ENCODE peak calls at places on chromosome 20, in six cellular contexts. D is testis, F is Karpas-422, Y is mammary epithelial cell, X is breast epithelium, N is fibroblast of lung. O is an unnamed sample. For H3K27me3, the result is how much of the 10 kb centered on the place peaks cover.

GRCh38 chr20:50244352-50245149 is 53.9 kb downstream of the CEBPB start:
- DNase-seq in Y (peak), N (no peak), F (no peak), D (no peak), X (peak), O (no peak)

GRCh38 chr20:22127587-22127986 is 422.1 kb downstream of the PAX1 start:
- DNase-seq in Y (no peak), F (no peak), D (no peak), X (no peak), N (no peak), O (no peak)

GRCh38 chr20:20780127-20780822 is 67.8 kb upstream of the RALGAPA2 start:
- DNase-seq in N (no peak), Y (peak), X (peak), F (peak), D (peak), O (no peak)

GRCh38 chr20:3209946-3210317 is 634 bp downstream of the ITPA start:
- DNase-seq in N (peak), F (no peak), D (no peak), Y (peak), X (no peak), O (no peak)

GRCh38 chr20:34680586-34680985 is 3.7 kb upstream of the PIGU start:
- DNase-seq in Y (no peak), X (no peak), F (peak), D (no peak), N (peak), O (no peak)

GRCh38 chr20:12928755-12929401 is 79.9 kb upstream of the SPTLC3 start:
- DNase-seq in F (no peak), X (no peak), D (no peak), Y (peak), N (peak), O (no peak)

GRCh38 chr20:53126185-53126584 is 154.0 kb downstream of the TSHZ2 start:
- DNase-seq in N (no peak), Y (peak), X (no peak), F (no peak), D (no peak), O (no peak)

GRCh38 chr20:38067717-38068365 is 34.3 kb downstream of the RPRD1B start:
- DNase-seq in X (no peak), Y (no peak), N (no peak), D (no peak), F (no peak), O (no peak)

GRCh38 chr20:22684072-22684762 is 99.8 kb upstream of the FOXA2 start:
- DNase-seq in X (no peak), Y (peak), F (peak), D (peak), N (peak), O (peak)

GRCh38 chr20:35978041-35978513 is 9.7 kb downstream of the CNBD2 start:
- DNase-seq in X (no peak), N (peak), D (no peak), F (peak), Y (no peak), O (no peak)

GRCh38 chr20:21693322-21693721 is 12.1 kb upstream of the PAX1 start:
- DNase-seq in N (no peak), F (peak), Y (no peak), X (no peak), D (peak), O (no peak)

GRCh38 chr20:38130687-38131587 is 34.1 kb downstream of the TGM2 start:
- DNase-seq in D (no peak), N (no peak), Y (no peak), X (no peak), F (no peak), O (no peak)

GRCh38 chr20:38685853-38686473 is 38.3 kb upstream of the SLC32A1 start:
- DNase-seq in D (peak), X (no peak), N (peak), F (peak), Y (peak), O (peak)

GRCh38 chr20:46034039-46034438 is 5.0 kb downstream of the SLC12A5 start:
- DNase-seq in F (no peak), N (no peak), Y (no peak), X (no peak), D (no peak), O (no peak)

GRCh38 chr20:51928931-51929330 is 126.6 kb upstream of the SALL4 start:
- DNase-seq in X (no peak), F (no peak), Y (no peak), D (no peak), N (no peak), O (no peak)

GRCh38 chr20:47733892-47734291 is 51.4 kb downstream of the SULF2 start:
- DNase-seq in N (no peak), X (no peak), Y (no peak), F (no peak), D (no peak), O (no peak)

GRCh38 chr20:47737923-47738322 is 47.4 kb downstream of the SULF2 start:
- DNase-seq in X (no peak), D (no peak), F (no peak), Y (no peak), N (no peak), O (no peak)

GRCh38 chr20:47736570-47737152 is 48.6 kb downstream of the SULF2 start:
- DNase-seq in N (no peak), Y (no peak), D (no peak), X (no peak), F (no peak), O (no peak)

GRCh38 chr20:47735412-47736400 is 49.6 kb downstream of the SULF2 start:
- DNase-seq in X (no peak), D (no peak), Y (no peak), N (peak), F (no peak), O (no peak)

DNA sequence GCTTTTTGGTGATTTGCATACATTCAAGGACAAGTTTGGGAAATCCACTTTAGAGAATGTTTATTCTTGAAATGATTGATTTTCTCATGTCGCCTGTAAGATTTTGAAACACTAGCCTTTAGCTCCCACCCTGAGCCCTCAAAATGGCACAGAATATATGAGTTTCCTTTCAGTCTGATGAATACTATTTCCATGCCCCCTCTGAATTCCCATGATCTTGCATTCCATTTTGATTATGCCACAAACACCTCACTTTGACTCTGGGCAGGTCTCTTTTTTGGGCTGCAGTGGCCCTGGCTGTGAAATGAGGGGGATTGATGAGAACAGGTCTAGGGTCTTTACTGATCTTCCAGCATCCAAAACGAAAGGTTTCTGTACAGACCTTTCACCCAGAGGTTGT is 50.4 kb downstream of the SULF2 start:
- DNase-seq in N (no peak), Y (no peak), D (no peak), F (no peak), X (no peak), O (no peak)
- H3K27me3 ChIP-seq in N (under half), Y (under half), D (under half), F (under half), X (under half), O (under half)

GRCh38 chr20:63374532-63374931 is 13.4 kb upstream of the CHRNA4 start:
- DNase-seq in D (no peak), N (no peak), Y (no peak), F (no peak), X (no peak), O (no peak)
- H3K27me3 ChIP-seq in D (under half), N (under half), Y (under half), F (under half), X (under half), O (half or more)

DNA sequence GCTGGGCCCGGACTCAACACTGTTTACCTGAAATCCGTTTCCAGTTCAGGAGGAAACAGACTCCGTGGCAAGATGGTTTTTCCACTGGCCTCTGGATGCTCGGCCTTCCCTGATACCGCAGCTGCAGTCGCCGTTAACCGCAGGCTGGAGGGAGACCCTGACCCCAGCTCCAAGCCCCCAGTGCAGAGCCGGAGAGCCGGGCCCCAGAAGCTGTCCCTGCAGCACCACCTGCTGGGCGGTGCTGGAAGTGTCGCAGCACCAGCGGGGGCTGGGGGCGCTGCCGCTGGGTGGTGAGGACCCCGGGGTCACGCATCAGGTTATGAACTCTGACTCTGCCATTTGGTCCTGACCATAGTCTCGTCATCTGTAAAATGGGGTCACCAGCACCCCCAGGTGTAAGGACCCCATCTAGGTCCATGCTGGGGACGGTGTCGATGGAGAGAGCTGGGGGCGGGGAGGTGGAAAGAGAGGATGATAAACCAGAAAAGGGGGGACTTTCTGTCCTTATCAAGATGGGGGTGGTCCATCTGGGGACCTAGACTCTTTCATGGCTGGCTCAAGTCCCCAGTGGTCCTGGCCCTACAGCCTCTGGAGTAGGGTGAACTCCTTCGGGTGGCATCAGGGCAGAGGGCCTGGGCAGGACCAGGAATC is 20.8 kb upstream of the CHRNA4 start:
- DNase-seq in D (no peak), F (peak), N (no peak), Y (no peak), X (no peak), O (no peak)
- H3K27me3 ChIP-seq in D (under half), F (under half), N (under half), Y (under half), X (under half), O (under half)

DNA sequence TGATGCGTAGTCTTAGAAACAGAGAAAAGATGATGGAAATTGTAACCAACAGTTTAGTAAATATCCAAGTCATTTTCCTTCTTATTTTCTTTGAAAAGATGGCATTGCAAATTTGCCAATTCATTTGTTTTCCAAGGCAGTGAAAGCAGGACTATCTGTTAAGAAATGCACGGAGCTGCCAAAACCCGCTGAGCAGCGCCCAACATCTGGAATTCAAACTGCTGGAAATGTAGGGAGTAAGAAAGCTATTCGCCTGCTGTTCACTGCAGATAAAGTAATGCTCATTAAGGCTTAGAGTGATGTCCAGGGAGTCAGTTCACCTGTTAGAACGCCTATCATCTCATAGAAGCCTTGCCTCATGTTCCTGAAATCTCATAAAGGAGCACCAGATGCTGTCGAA is 85.5 kb upstream of the DOK5 start:
- DNase-seq in N (peak), D (no peak), F (no peak), X (no peak), Y (no peak), O (no peak)
- H3K27me3 ChIP-seq in N (under half), D (under half), F (under half), X (under half), Y (under half), O (under half)

GRCh38 chr20:61725966-61726365 is 339.7 kb downstream of the TAF4 start:
- DNase-seq in N (no peak), Y (no peak), F (no peak), D (no peak), X (no peak), O (no peak)
- H3K27me3 ChIP-seq in N (under half), Y (under half), F (under half), D (under half), X (under half), O (under half)

DNA sequence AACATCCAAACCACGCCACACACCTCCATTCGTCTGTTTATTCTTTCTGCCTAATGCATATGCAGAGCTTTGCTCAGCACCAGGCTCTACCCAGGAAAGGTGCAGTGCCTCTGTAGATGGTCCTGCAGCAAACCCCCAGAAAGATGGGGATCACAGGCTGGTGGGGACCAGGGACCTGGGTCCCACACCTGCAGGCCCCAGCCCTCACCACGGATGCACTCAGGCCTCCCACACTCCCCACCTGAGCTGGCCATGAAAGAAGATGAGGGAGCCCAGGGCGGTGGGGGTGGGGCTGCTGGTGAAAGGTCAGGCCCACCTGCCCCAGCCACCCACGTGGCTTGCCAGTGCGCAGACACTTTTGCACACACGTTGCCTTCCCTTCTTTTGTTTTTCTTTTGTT is 217.7 kb downstream of the TAF4 start:
- DNase-seq in F (no peak), N (no peak), X (no peak), D (no peak), Y (no peak), O (no peak)
- H3K27me3 ChIP-seq in F (under half), N (under half), X (under half), D (under half), Y (under half), O (under half)

DNA sequence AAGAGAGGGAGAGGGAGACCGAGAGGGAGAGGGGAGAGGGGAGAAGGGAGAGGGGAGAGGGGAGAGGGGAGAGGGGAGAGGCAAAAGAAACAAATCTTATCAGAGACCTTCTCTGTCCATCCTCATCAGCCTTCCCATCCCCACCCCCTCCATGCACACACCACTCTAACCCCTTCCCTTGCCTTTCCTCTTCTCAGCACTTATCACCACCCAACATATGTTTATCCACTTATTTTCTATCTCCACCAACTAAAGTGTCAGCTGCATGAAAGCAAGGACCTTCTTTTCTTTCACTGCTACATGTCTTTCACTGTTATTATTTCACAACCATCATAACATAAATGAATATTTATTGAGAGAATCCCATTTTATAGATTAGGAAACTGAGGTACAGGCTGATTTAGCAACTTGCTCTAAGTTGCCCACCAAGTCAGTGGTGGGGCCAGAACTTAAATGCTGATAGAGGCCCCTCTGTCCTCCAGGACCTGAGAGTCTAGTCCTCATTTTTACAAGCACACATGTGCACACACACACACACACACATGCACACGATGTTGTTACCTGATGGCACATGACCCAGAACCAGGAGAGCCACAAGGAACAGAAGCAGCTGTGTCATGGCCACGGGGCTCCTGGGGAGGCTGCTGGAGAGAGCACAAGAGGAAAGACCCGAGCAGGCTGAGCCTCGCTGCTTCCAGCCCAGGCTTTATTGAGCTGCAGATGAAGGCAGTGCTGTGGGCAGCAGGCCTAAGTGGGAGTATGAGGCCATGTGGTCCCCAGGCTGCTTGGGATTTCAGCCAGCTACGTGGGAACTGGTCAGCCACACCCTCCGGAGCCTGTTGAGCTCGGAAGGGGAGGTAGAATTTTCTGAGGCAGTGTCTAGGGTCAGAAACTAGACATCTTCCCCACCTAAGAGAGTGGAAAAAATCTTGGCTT is 2.3 kb downstream of the DEFB124 start:
- DNase-seq in N (no peak), F (no peak), Y (no peak), X (no peak), D (peak), O (no peak)
- H3K27me3 ChIP-seq in N (under half), F (under half), Y (under half), X (under half), D (under half), O (under half)

GRCh38 chr20:43467589-43467988 is 9.9 kb downstream of the SRSF6 start:
- DNase-seq in Y (no peak), N (no peak), F (no peak), X (no peak), D (no peak), O (no peak)
- H3K27me3 ChIP-seq in Y (under half), N (under half), F (under half), X (under half), D (under half), O (under half)

GRCh38 chr20:59499863-59500262 is 104.5 kb upstream of the PHACTR3 start:
- DNase-seq in N (no peak), X (no peak), F (no peak), Y (no peak), D (no peak), O (no peak)
- H3K27me3 ChIP-seq in N (under half), X (under half), F (under half), Y (under half), D (under half), O (under half)

O was measured in SJSA1.